ENCODE peak calls at places on chromosomes 2 and 18, in ten cellular contexts. A is uterus, S is mucosa of descending colon, T is upper lobe of right lung, K is heart left ventricle, J is DND-41, P is heart right ventricle, C is kidney, N is adrenal gland, R is left lung. X is an unnamed sample. For H3K4me1, the result is how much of the 10 kb centered on the place peaks cover.

GRCh38 chr2:97662895-97663625 is 784 bp downstream of the ACTR1B start:
- DNase-seq in A (peak), S (peak), T (peak), K (peak), J (peak), P (peak), C (peak), N (peak), R (peak), X (peak)

GRCh38 chr2:74502147-74502719 is 2.8 kb upstream of the LBX2 start:
- DNase-seq in A (no peak), S (peak), T (no peak), K (no peak), J (no peak), P (no peak), C (peak), N (no peak), R (peak), X (no peak)

GRCh38 chr2:36650031-36650430 is 46.5 kb upstream of the VIT start:
- DNase-seq in A (no peak), S (peak), T (no peak), K (no peak), J (no peak), P (no peak), C (no peak), N (peak), R (no peak), X (no peak)

GRCh38 chr2:39124770-39125075 is 3.9 kb upstream of the SOS1 start:
- DNase-seq in A (no peak), S (no peak), T (no peak), K (no peak), J (no peak), P (peak), C (no peak), N (no peak), R (no peak), X (no peak)

GRCh38 chr2:188659656-188660406 is 314.3 kb upstream of the COL3A1 start:
- DNase-seq in A (no peak), S (no peak), T (no peak), K (no peak), J (no peak), P (no peak), C (no peak), N (no peak), R (no peak), X (no peak)

GRCh38 chr18:64405161-64405560 is 256.3 kb upstream of the LINC00305 start:
- DNase-seq in A (no peak), S (no peak), T (no peak), K (no peak), J (no peak), P (no peak), C (no peak), N (no peak), R (no peak), X (no peak)

GRCh38 chr2:8511868-8512612 is 169.8 kb upstream of the ID2 start:
- DNase-seq in A (no peak), S (no peak), T (no peak), K (no peak), J (no peak), P (no peak), C (no peak), N (no peak), R (no peak), X (no peak)

GRCh38 chr2:113225505-113226259 is 51.9 kb downstream of the PSD4 start:
- DNase-seq in A (no peak), S (no peak), T (no peak), K (no peak), J (no peak), P (no peak), C (peak), N (peak), R (no peak), X (peak)

GRCh38 chr2:219289537-219290361 is 10.6 kb downstream of the DNAJB2 start:
- DNase-seq in A (peak), S (peak), T (peak), K (peak), J (no peak), P (peak), C (peak), N (peak), R (peak), X (peak)

GRCh38 chr2:1455466-1455865 is 42.2 kb downstream of the TPO start:
- DNase-seq in A (no peak), S (no peak), T (no peak), K (peak), J (no peak), P (peak), C (no peak), N (no peak), R (no peak), X (no peak)

GRCh38 chr2:136332436-136333095 is 214.6 kb upstream of the CXCR4 start:
- DNase-seq in A (no peak), S (no peak), T (no peak), K (no peak), J (no peak), P (no peak), C (no peak), N (no peak), R (no peak), X (no peak)

DNA sequence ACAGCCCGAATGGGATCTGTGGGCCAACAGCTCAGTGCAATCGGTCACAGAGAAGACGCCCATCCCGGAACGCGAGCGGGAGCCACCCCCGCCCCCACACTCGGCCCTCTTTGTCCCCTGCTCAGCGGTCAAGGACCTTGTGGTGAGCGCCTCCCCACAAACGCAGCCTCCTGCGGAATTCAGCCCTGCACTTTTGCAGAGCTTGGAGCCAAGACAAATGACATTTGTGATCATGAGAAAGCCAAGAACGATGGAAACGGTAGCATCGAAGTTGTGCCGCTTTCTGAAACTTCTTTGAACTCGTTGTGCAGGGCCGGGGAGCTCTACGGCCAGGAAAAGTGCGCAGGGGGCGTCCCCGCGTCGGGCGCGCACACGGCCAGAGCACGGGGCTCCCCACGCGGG is 6.7 kb upstream of the SALL3 start:
- DNase-seq in A (no peak), S (no peak), T (no peak), K (no peak), J (no peak), P (no peak), C (peak), N (no peak), R (peak), X (no peak)
- H3K4me3 ChIP-seq in A (no peak), S (no peak), T (no peak), K (no peak), J (no peak), P (peak), C (no peak), N (no peak), R (no peak), X (no peak)

DNA sequence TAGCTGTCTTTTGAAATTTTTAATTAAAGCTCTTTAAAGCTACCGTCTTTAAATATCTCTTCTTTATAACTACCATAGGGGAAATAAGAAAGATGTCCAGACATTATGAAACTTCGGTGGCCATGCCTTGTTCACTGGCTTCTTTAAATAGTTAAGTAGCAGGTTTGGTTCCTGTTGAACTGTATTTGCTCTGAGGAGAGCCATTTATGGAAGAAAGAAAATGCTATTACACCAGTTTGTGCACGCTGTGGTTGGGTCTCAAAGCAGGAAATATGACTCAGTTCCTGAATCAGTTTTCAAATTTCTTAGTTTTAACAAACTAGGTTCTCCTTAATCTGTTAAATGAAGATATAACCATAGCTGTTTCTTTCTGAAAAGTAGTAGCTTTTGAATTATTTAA is 12.2 kb downstream of the ARPC2 start:
- DNase-seq in A (no peak), S (peak), T (no peak), K (no peak), J (peak), P (no peak), C (no peak), N (no peak), R (no peak), X (no peak)
- H3K4me1 ChIP-seq in A (under half), S (under half), T (under half), K (under half), J (under half), P (under half), C (under half), N (under half), R (under half), X (under half)

GRCh38 chr18:63040788-63041410 is 278.7 kb downstream of the BCL2 start:
- DNase-seq in A (no peak), S (no peak), T (no peak), K (no peak), J (no peak), P (no peak), C (no peak), N (no peak), R (no peak), X (no peak)
- H3K4me3 ChIP-seq in A (no peak), S (no peak), T (no peak), K (no peak), J (no peak), P (no peak), C (no peak), N (no peak), R (no peak), X (no peak)

GRCh38 chr2:234999740-235000425 is 48.1 kb downstream of the SH3BP4 start:
- DNase-seq in A (no peak), S (peak), T (no peak), K (no peak), J (no peak), P (no peak), C (peak), N (no peak), R (peak), X (no peak)

GRCh38 chr2:235000426-235001236 is 48.8 kb downstream of the SH3BP4 start:
- DNase-seq in A (no peak), S (peak), T (no peak), K (no peak), J (no peak), P (no peak), C (peak), N (no peak), R (peak), X (no peak)

GRCh38 chr2:234996467-234997270 is 44.9 kb downstream of the SH3BP4 start:
- DNase-seq in A (no peak), S (no peak), T (no peak), K (no peak), J (no peak), P (no peak), C (peak), N (no peak), R (no peak), X (no peak)

GRCh38 chr2:234997389-234997788 is 45.6 kb downstream of the SH3BP4 start:
- DNase-seq in A (no peak), S (no peak), T (no peak), K (no peak), J (no peak), P (no peak), C (peak), N (no peak), R (no peak), X (no peak)

DNA sequence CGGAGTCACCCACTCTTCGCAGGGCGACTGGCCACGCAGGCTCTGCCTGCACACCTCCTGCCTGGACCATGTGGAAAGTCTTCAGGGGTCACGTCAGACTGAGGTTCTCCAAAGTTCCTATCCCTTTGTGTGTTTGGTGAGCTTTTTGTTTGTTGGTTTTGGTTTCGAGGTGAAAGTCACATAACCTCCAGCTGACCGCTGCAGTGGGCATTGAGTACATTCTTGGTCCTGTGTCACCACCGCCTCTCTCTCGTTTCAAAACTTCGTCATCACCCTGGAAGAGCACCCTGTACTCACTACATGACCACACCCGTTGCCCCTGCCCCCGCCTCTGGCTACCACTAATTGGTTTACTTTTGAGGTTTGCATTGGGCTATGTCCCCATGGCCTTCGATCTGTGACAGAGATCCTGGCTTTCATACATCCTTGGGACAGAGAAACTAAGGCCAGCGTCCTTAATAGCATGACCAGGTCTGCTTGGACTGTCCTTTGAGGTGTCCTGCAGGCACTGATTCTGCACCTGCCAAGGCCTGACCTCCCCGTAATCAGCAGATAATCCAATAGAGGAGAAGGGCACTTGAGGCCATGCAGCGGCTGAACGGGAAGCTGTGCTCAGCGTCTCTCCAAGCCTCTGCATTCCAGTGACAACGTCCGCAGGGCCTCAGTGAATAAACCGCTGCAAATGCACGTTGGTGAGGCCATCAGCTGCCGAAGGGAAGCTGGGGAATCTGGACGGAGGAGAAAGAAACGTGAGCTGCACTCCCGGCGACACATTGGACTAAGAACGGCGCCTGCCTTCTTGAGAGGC is 46.8 kb downstream of the SH3BP4 start:
- DNase-seq in A (no peak), S (peak), T (no peak), K (no peak), J (no peak), P (no peak), C (peak), N (peak), R (no peak), X (no peak)
- H3K4me1 ChIP-seq in A (under half), S (under half), T (under half), K (under half), J (under half), P (under half), C (under half), N (under half), R (under half), X (under half)

GRCh38 chr2:156459720-156460119 is 23.5 kb downstream of the GPD2 start:
- DNase-seq in A (no peak), S (no peak), T (no peak), K (peak), J (no peak), P (peak), C (no peak), N (no peak), R (no peak), X (no peak)

GRCh38 chr2:156455366-156455975 is 19.3 kb downstream of the GPD2 start:
- DNase-seq in A (no peak), S (no peak), T (no peak), K (no peak), J (no peak), P (no peak), C (no peak), N (no peak), R (no peak), X (no peak)

GRCh38 chr2:156457523-156458228 is 21.5 kb downstream of the GPD2 start:
- DNase-seq in A (no peak), S (no peak), T (no peak), K (no peak), J (no peak), P (no peak), C (no peak), N (no peak), R (no peak), X (no peak)

GRCh38 chr2:156456616-156457015 is 20.4 kb downstream of the GPD2 start:
- DNase-seq in A (no peak), S (no peak), T (no peak), K (no peak), J (no peak), P (no peak), C (no peak), N (no peak), R (no peak), X (no peak)

GRCh38 chr2:156458229-156458584 is 22.0 kb downstream of the GPD2 start:
- DNase-seq in A (no peak), S (no peak), T (no peak), K (no peak), J (no peak), P (no peak), C (no peak), N (no peak), R (no peak), X (no peak)
- H3K4me3 ChIP-seq in A (no peak), S (no peak), T (no peak), K (no peak), J (no peak), P (no peak), C (no peak), N (no peak), R (no peak), X (no peak)

GRCh38 chr2:159246325-159246988 is 40.0 kb downstream of the WDSUB1 start:
- DNase-seq in A (no peak), S (no peak), T (no peak), K (no peak), J (no peak), P (no peak), C (no peak), N (no peak), R (no peak), X (no peak)

GRCh38 chr2:159252905-159253304 is 33.6 kb downstream of the WDSUB1 start:
- DNase-seq in A (no peak), S (no peak), T (no peak), K (no peak), J (no peak), P (no peak), C (no peak), N (no peak), R (no peak), X (no peak)

GRCh38 chr2:159256159-159256558 is 30.3 kb downstream of the WDSUB1 start:
- DNase-seq in A (no peak), S (no peak), T (no peak), K (no peak), J (no peak), P (no peak), C (no peak), N (no peak), R (no peak), X (no peak)

GRCh38 chr2:159249955-159250723 is 36.4 kb downstream of the WDSUB1 start:
- DNase-seq in A (peak), S (peak), T (no peak), K (peak), J (peak), P (peak), C (no peak), N (peak), R (no peak), X (peak)

DNA sequence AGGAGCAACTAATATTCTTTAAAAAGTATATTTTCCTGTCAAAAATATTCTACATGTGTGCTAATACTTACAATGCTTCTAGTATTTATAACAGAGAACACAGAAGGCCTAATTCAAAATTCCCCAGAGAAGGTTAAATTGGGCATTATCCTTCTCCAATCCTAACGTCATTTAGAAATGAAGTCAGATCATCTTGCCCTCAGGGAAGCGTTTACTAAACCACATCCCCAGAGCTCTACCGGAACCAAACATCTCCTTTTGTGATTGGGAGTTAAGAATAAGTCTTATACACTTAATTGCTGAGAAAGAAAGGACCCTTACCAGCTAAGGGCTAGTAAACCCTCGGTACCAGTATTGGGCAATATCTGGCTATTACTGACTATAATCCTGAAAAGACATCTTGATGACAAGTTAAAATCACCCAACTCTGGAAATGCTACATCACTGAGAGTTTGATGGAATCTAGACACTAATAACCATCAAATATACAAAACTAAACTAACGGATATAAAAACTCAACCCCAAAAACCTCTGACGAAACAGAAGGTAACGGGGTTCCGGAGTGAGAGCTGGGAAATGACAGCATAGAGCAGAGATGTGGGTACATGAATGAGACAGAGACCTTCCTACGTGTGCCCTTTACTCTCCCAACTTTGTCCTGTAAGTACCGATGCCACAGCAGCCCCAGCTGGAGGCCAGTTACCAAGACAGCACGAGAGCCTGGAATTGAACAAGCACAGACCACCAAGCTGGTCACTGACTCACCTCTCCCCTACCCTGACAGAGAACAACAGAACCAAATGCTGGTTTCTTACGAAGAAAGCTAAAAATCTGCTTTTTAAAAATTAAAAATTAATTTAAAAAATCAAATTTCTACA is 35.0 kb downstream of the WDSUB1 start:
- DNase-seq in A (no peak), S (no peak), T (no peak), K (no peak), J (no peak), P (no peak), C (no peak), N (no peak), R (no peak), X (no peak)
- H3K4me1 ChIP-seq in A (under half), S (under half), T (under half), K (under half), J (under half), P (under half), C (under half), N (under half), R (under half), X (under half)

GRCh38 chr2:99067871-99068270 is 73.6 kb upstream of the C2orf15 start:
- DNase-seq in A (no peak), S (no peak), T (no peak), K (no peak), J (no peak), P (no peak), C (no peak), N (no peak), R (no peak), X (no peak)

GRCh38 chr2:99066602-99067001 is 74.9 kb upstream of the C2orf15 start:
- DNase-seq in A (no peak), S (peak), T (no peak), K (no peak), J (peak), P (no peak), C (no peak), N (no peak), R (no peak), X (no peak)

DNA sequence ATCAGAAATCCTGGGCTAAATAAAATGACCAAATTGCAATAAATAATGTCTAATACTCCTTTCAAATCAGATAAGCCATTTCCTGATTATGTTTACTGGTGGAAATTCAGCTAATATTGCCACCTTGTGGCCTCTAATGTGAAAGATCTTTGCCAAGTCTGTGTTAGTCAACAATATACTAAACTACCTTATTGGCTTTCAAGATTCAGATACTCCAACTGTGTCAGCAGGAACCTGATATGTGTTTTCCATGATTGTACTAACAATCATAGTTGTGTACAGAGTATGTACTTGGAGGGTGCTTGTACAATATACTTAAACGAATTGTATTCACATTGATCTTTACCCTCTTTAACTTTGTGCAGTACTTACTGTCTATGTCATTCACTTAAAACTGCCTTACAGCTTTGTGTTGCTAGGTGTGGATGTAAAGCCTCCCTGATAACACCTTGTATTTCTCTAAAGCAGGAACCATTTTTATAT is 75.4 kb upstream of the C2orf15 start:
- DNase-seq in A (no peak), S (peak), T (no peak), K (no peak), J (peak), P (no peak), C (no peak), N (no peak), R (no peak), X (no peak)
- H3K4me3 ChIP-seq in A (no peak), S (no peak), T (no peak), K (no peak), J (no peak), P (no peak), C (no peak), N (no peak), R (no peak), X (no peak)

DNA sequence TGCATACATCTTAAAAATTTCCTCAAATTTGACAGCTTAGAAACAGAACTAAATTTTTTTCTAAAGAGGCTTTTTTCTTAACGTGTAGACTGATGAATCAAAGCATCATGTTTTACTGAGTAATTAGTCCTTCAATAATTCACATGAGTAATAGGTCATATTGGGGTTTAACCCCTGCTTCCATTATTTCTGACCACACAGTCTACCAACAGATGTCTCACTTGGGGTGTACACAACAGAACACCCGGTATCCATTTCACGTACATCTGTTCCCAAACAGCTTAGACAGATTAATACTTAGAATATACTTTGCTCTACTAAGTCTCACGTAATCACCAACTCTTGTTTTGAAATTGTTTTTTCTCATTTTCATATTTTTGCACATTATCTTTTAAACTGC is 14.8 kb downstream of the CERKL start:
- DNase-seq in A (no peak), S (no peak), T (no peak), K (no peak), J (no peak), P (no peak), C (no peak), N (no peak), R (no peak), X (no peak)
- H3K4me1 ChIP-seq in A (under half), S (under half), T (under half), K (under half), J (under half), P (under half), C (under half), N (under half), R (under half), X (under half)

X was measured in aorta.